ENCODE peak calls at places on chromosomes 12 and 14, in five cellular contexts. P is adrenal gland, U is colonic mucosa, O is ovary, F is A673. E is an unnamed sample. For H3K27me3, the result is how much of the 10 kb centered on the place peaks cover.

GRCh38 chr14:64463873-64464272 is 1.4 kb upstream of the AKAP5 start:
- DNase-seq in P (no peak), U (no peak), O (no peak), F (no peak), E (no peak)

GRCh38 chr12:4143909-4144308 is 129.7 kb upstream of the CCND2 start:
- DNase-seq in P (no peak), U (no peak), O (no peak), F (no peak), E (peak)

GRCh38 chr14:103057372-103058208 is at the start of gene CDC42BPB:
- DNase-seq in P (peak), U (peak), O (peak), F (peak), E (peak)

GRCh38 chr14:56324831-56325230 is 206.6 kb downstream of the PELI2 start:
- DNase-seq in P (no peak), U (no peak), O (no peak), F (no peak), E (no peak)

GRCh38 chr12:109782322-109782695 is 50.9 kb downstream of the TRPV4 start:
- DNase-seq in P (no peak), U (no peak), O (no peak), F (no peak), E (no peak)

GRCh38 chr14:85172889-85173458 is 357.0 kb upstream of the FLRT2 start:
- DNase-seq in P (no peak), U (no peak), O (no peak), F (no peak), E (no peak)

GRCh38 chr14:68327231-68327630 is 465.6 kb downstream of the ZFP36L1 start:
- DNase-seq in P (no peak), U (no peak), O (no peak), F (no peak), E (no peak)

GRCh38 chr14:34785223-34786006 is 71.0 kb upstream of the CFL2 start:
- DNase-seq in P (no peak), U (no peak), O (no peak), F (no peak), E (no peak)

GRCh38 chr12:75642226-75642625 is 130.8 kb upstream of the KRR1 start:
- DNase-seq in P (no peak), U (no peak), O (no peak), F (no peak), E (no peak)

GRCh38 chr12:63922446-63922845 is 77.9 kb downstream of the SRGAP1 start:
- DNase-seq in P (no peak), U (no peak), O (no peak), F (no peak), E (no peak)

GRCh38 chr14:99936056-99936455 is 129.2 kb upstream of the EVL start:
- DNase-seq in P (no peak), U (no peak), O (no peak), F (no peak), E (no peak)

DNA sequence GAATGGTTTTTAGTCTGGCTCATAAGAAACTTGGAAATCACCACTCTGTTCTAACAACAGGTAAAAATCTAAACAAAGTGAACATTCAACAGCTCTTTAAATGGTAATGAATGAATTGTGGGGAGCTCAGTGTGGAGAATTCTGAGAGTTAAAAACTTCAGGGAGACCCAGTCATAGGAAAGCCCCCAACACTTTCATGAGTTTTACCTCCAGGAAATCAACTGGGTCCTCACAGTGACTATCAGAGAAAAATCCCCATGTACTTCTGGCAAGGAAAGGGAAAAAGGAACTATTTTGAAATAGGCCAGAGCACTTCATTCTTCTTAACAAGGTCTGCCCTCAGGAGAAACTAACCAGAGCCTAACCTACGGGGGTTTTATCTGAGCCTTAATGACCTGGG is 134.7 kb downstream of the CMAS start:
- DNase-seq in P (no peak), U (no peak), O (no peak), F (no peak), E (no peak)
- H3K4me3 ChIP-seq in P (no peak), U (no peak), O (no peak), F (no peak), E (no peak)

DNA sequence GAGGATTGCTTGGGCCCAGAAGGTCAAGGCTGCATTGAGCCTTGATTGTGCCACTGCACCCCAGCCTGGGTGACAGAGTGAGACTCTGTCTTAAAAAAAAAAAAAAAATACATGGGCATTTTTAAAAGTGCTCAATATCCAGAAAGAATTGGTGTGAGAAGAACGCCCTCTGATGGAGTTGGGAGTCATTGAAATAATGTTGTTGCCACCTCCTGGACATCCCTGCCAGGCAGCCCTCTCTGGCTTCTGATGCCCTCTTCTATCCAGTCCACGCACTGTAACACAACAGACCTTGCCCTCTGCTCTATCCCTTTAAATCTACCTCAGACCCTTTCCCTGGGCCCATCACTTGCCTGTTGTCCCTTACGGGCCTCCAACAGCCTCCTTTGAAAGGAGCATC is 4.9 kb downstream of the PTGDR start:
- DNase-seq in P (no peak), U (peak), O (no peak), F (peak), E (peak)
- TF ChIP-seq CTCF in P (no peak), U (peak), O (no peak), F (peak), E (peak)

GRCh38 chr14:31950760-31951637 is 126.1 kb upstream of the ARHGAP5 start:
- DNase-seq in P (no peak), U (peak), O (peak), F (no peak), E (peak)
- H3K27me3 ChIP-seq in P (under half), U (under half), O (under half), F (under half), E (under half)

GRCh38 chr14:92254786-92255185 is 68.2 kb upstream of the SLC24A4 start:
- DNase-seq in P (peak), U (peak), O (peak), F (no peak), E (peak)
- H3K4me3 ChIP-seq in P (no peak), U (no peak), O (no peak), F (no peak), E (peak)

DNA sequence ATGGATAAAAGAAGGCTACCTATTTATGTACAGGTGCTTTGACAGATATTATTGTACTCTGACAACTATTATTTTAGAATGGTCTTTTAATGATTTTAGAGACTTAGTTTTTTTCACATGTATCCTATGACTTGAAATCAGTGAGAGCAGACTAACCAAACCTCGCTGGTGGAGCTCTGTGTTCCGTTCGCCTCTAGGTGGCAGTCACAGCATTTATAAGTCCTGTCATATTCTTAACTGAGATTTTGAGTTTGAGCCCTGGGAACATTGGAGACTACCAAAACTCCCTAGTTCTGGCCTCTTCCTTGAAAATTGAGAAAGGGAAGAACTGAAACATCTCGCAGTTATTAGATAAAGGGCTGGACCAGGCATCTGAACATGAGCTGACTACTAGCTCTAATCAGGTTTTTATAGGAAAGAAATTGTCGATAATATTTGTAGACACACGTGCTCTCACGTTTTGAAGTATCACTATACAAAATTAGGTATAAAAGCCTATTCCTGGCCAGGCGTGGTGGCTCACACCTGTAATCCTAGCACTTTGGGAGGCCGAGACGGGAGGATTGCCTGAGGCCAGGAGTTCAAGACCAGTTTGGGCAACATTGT is 48.3 kb downstream of the TTLL5 start:
- DNase-seq in P (peak), U (peak), O (peak), F (peak), E (peak)
- TF ChIP-seq CTCF in P (peak), U (peak), O (peak), F (peak), E (peak)

DNA sequence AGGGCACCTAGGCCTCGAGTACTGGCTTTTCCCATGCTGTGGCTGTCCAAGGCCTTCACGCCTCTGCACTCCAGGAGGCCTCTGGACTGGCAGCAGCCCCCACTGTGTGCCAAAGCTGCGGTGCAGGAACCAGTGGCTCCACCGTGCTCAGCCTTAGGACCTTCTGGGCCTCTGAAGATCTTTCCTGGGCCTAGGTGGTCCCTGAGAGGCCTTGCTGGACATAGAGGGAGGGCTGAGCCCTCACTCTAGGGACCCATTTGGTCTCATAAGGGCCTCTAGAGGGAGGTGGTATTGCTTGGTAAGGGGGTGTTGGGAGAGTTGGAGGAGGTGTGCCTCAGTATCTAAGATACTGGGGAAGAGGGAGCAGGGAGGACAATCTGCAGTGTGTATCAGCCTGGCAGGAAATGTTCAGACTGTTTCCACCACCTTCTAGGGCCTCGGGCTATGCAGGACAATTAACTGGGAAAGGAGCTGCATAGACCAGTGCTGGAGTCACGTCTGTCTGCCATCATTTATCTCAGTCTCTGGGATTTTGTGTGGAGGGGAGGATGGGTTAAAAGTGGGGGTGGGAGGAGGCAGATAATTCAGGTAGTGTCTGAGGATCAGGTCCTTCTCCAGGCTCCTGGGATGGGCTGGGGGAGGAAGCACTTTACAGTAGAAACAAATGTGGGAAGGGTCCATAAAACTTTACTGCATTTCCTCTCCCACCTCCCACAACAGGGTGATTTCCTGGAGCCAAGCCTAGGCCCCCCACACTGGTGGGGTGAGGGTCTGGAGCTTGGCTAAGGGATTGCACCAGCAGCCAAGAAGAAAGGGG is 2.9 kb downstream of the HOXC5 start:
- DNase-seq in P (no peak), U (no peak), O (peak), F (no peak), E (peak)
- H3K27me3 ChIP-seq in P (under half), U (half or more), O (under half), F (under half), E (half or more)

GRCh38 chr12:104976703-104977102 is 9.4 kb upstream of the NOPCHAP1 start:
- DNase-seq in P (no peak), U (no peak), O (no peak), F (no peak), E (peak)
- H3K4me3 ChIP-seq in P (no peak), U (no peak), O (no peak), F (no peak), E (no peak)

GRCh38 chr14:38089123-38089522 is 118.6 kb upstream of the SSTR1 start:
- DNase-seq in P (no peak), U (no peak), O (no peak), F (no peak), E (no peak)
- TF ChIP-seq CTCF in P (no peak), U (no peak), O (no peak), F (no peak), E (no peak)

GRCh38 chr12:95412826-95413311 is 61.1 kb upstream of the METAP2 start:
- DNase-seq in P (peak), U (no peak), O (no peak), F (peak), E (no peak)

GRCh38 chr12:95416111-95416636 is 57.8 kb upstream of the METAP2 start:
- DNase-seq in P (no peak), U (no peak), O (no peak), F (no peak), E (no peak)

GRCh38 chr12:95415451-95415850 is 58.5 kb upstream of the METAP2 start:
- DNase-seq in P (no peak), U (no peak), O (no peak), F (no peak), E (no peak)

GRCh38 chr12:95411466-95411865 is 62.5 kb upstream of the METAP2 start:
- DNase-seq in P (peak), U (no peak), O (no peak), F (peak), E (no peak)

GRCh38 chr12:95413576-95413975 is 60.4 kb upstream of the METAP2 start:
- DNase-seq in P (no peak), U (no peak), O (no peak), F (no peak), E (no peak)
- H3K27me3 ChIP-seq in P (under half), U (under half), O (under half), F (under half), E (under half)

E was measured in GM23338.